ENCODE peak calls at places on chromosomes 7 and 10, in five cellular contexts. I, J, X, U and G are unnamed samples.

GRCh38 chr7:13126347-13126746 is 438.9 kb downstream of the ARL4A start:
- DNase-seq in I (no peak), J (no peak), X (no peak), U (no peak), G (no peak)

GRCh38 chr7:142488842-142489241 is 231.0 kb upstream of the PRSS58 start:
- DNase-seq in I (no peak), J (no peak), X (no peak), U (no peak), G (no peak)

GRCh38 chr10:131983780-131984179 is 2.1 kb upstream of the BNIP3 start:
- DNase-seq in I (no peak), J (peak; percentile 80), X (no peak), U (no peak), G (peak; percentile 84)

GRCh38 chr10:98429320-98430072 is 14.5 kb upstream of the PYROXD2 start:
- DNase-seq in I (no peak), J (no peak), X (no peak), U (no peak), G (no peak)

GRCh38 chr10:26840938-26841732 is 19.6 kb downstream of the ABI1 start:
- DNase-seq in I (no peak), J (peak; percentile 33), X (no peak), U (no peak), G (no peak)

GRCh38 chr10:131996508-131997365 is 15.0 kb upstream of the BNIP3 start:
- DNase-seq in I (peak; percentile 79), J (no peak), X (no peak), U (peak; percentile 46), G (no peak)

GRCh38 chr10:31103096-31103495 is 71.4 kb upstream of the ZNF438 start:
- DNase-seq in I (no peak), J (no peak), X (no peak), U (no peak), G (no peak)

GRCh38 chr10:28147706-28148105 is 148.8 kb upstream of the ODAD2 start:
- DNase-seq in I (no peak), J (no peak), X (no peak), U (no peak), G (no peak)

GRCh38 chr10:69496352-69497234 is 45.3 kb downstream of the TSPAN15 start:
- DNase-seq in I (no peak), J (no peak), X (no peak), U (no peak), G (no peak)

GRCh38 chr7:7851991-7852390 is 116.6 kb upstream of the GLCCI1 start:
- DNase-seq in I (no peak), J (no peak), X (no peak), U (no peak), G (no peak)